ENCODE peak calls at places on chromosomes 4 and X, in ten cellular contexts. One of them, this sample, is unnamed.

GRCh38 chrX:17859609-17860178 is 1.4 kb downstream of the RAI2 start:
- DNase-seq in progenitor cell of endocrine pancreas: no peak
- DNase-seq in heart right ventricle: no peak
- DNase-seq in RWPE1: no peak
- DNase-seq in fibroblast of mammary gland: no peak
- DNase-seq in cardiac fibroblast: no peak
- DNase-seq in kidney: peak; percentile 82
- DNase-seq in Caco-2: no peak
- DNase-seq in neural crest cell: no peak
- DNase-seq in astrocyte of the spinal cord: no peak
- DNase-seq in this sample: peak; percentile 14

GRCh38 chr4:180827610-180828009 is 1415.6 kb upstream of the TENM3 start:
- DNase-seq in RWPE1: peak; percentile 65
- DNase-seq in heart right ventricle: no peak
- DNase-seq in cardiac fibroblast: peak; percentile 16
- DNase-seq in Caco-2: no peak
- DNase-seq in fibroblast of mammary gland: peak; percentile 21
- DNase-seq in astrocyte of the spinal cord: peak; percentile 32
- DNase-seq in progenitor cell of endocrine pancreas: no peak
- DNase-seq in neural crest cell: no peak
- DNase-seq in kidney: no peak
- DNase-seq in this sample: no peak

GRCh38 chrX:150035531-150035930 is 97.2 kb upstream of the EOLA2 start:
- DNase-seq in cardiac fibroblast: peak; percentile 23
- DNase-seq in Caco-2: no peak
- DNase-seq in RWPE1: no peak
- DNase-seq in fibroblast of mammary gland: peak; percentile 49
- DNase-seq in progenitor cell of endocrine pancreas: no peak
- DNase-seq in neural crest cell: no peak
- DNase-seq in astrocyte of the spinal cord: no peak
- DNase-seq in heart right ventricle: no peak
- DNase-seq in kidney: no peak
- DNase-seq in this sample: no peak

GRCh38 chr4:81786770-81787169 is 315.1 kb upstream of the RASGEF1B start:
- DNase-seq in Caco-2: no peak
- DNase-seq in astrocyte of the spinal cord: no peak
- DNase-seq in neural crest cell: no peak
- DNase-seq in fibroblast of mammary gland: no peak
- DNase-seq in cardiac fibroblast: no peak
- DNase-seq in kidney: no peak
- DNase-seq in progenitor cell of endocrine pancreas: no peak
- DNase-seq in heart right ventricle: no peak
- DNase-seq in RWPE1: no peak
- DNase-seq in this sample: no peak

GRCh38 chr4:9762823-9763475 is 18.5 kb upstream of the DRD5 start:
- DNase-seq in kidney: no peak
- DNase-seq in neural crest cell: peak; percentile 47
- DNase-seq in Caco-2: peak; percentile 72
- DNase-seq in astrocyte of the spinal cord: peak; percentile 15
- DNase-seq in progenitor cell of endocrine pancreas: peak; percentile 38
- DNase-seq in cardiac fibroblast: peak; percentile 87
- DNase-seq in fibroblast of mammary gland: peak; percentile 64
- DNase-seq in RWPE1: peak; percentile 43
- DNase-seq in heart right ventricle: no peak
- DNase-seq in this sample: peak; percentile 52

GRCh38 chr4:184382189-184382846 is 92.0 kb downstream of the IRF2 start:
- DNase-seq in RWPE1: no peak
- DNase-seq in neural crest cell: no peak
- DNase-seq in progenitor cell of endocrine pancreas: no peak
- DNase-seq in Caco-2: no peak
- DNase-seq in astrocyte of the spinal cord: no peak
- DNase-seq in cardiac fibroblast: no peak
- DNase-seq in fibroblast of mammary gland: no peak
- DNase-seq in kidney: no peak
- DNase-seq in heart right ventricle: no peak
- DNase-seq in this sample: no peak

GRCh38 chr4:67401902-67402301 is 143.4 kb downstream of the CENPC start:
- DNase-seq in kidney: no peak
- DNase-seq in Caco-2: no peak
- DNase-seq in progenitor cell of endocrine pancreas: no peak
- DNase-seq in astrocyte of the spinal cord: no peak
- DNase-seq in fibroblast of mammary gland: no peak
- DNase-seq in heart right ventricle: no peak
- DNase-seq in neural crest cell: no peak
- DNase-seq in cardiac fibroblast: no peak
- DNase-seq in RWPE1: no peak
- DNase-seq in this sample: no peak

GRCh38 chr4:1170805-1171305 is 1.5 kb downstream of the SPON2 start:
- DNase-seq in astrocyte of the spinal cord: no peak
- DNase-seq in neural crest cell: no peak
- DNase-seq in heart right ventricle: no peak
- DNase-seq in cardiac fibroblast: no peak
- DNase-seq in kidney: peak; percentile 80
- DNase-seq in RWPE1: no peak
- DNase-seq in fibroblast of mammary gland: no peak
- DNase-seq in Caco-2: no peak
- DNase-seq in progenitor cell of endocrine pancreas: no peak
- DNase-seq in this sample: no peak

GRCh38 chr4:66667249-66667648 is 878.1 kb downstream of the CENPC start:
- DNase-seq in progenitor cell of endocrine pancreas: no peak
- DNase-seq in cardiac fibroblast: no peak
- DNase-seq in neural crest cell: no peak
- DNase-seq in fibroblast of mammary gland: no peak
- DNase-seq in astrocyte of the spinal cord: no peak
- DNase-seq in kidney: no peak
- DNase-seq in RWPE1: no peak
- DNase-seq in heart right ventricle: no peak
- DNase-seq in Caco-2: no peak
- DNase-seq in this sample: no peak

GRCh38 chrX:154540897-154541535 is 5.6 kb downstream of the G6PD start:
- DNase-seq in Caco-2: peak; percentile 74
- DNase-seq in RWPE1: peak; percentile 30
- DNase-seq in heart right ventricle: no peak
- DNase-seq in progenitor cell of endocrine pancreas: no peak
- DNase-seq in neural crest cell: no peak
- DNase-seq in cardiac fibroblast: peak; percentile 39
- DNase-seq in astrocyte of the spinal cord: no peak
- DNase-seq in fibroblast of mammary gland: no peak
- DNase-seq in kidney: peak; percentile 85
- DNase-seq in this sample: no peak

GRCh38 chr4:102781570-102781969 is 20.8 kb upstream of the MANBA start:
- DNase-seq in fibroblast of mammary gland: no peak
- DNase-seq in neural crest cell: no peak
- DNase-seq in heart right ventricle: no peak
- DNase-seq in astrocyte of the spinal cord: no peak
- DNase-seq in progenitor cell of endocrine pancreas: no peak
- DNase-seq in RWPE1: no peak
- DNase-seq in Caco-2: no peak
- DNase-seq in kidney: no peak
- DNase-seq in cardiac fibroblast: no peak
- DNase-seq in this sample: no peak

DNA sequence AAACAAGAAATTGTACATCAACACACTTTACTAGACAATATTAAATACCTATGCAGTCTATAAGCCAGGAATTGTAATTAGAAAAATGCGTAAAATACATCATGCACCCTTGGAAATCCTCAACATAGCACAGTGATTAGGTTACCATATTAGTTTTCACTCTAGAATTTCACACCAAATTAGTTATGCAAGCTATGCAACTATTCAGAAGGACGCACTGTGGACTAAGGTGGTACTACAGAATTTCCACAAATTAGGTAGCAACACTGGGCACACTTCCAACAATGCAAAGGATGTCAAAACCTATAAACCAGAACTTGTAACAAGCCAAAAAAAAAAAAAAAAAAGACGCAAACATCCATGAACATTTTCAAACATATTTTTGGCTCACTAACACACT is 71.1 kb upstream of the ZCCHC13 start:
- DNase-seq in progenitor cell of endocrine pancreas: no peak
- DNase-seq in kidney: no peak
- DNase-seq in cardiac fibroblast: peak; percentile 52
- DNase-seq in Caco-2: no peak
- DNase-seq in heart right ventricle: no peak
- DNase-seq in fibroblast of mammary gland: peak; percentile 45
- DNase-seq in astrocyte of the spinal cord: peak; percentile 14
- DNase-seq in RWPE1: no peak
- DNase-seq in neural crest cell: no peak
- DNase-seq in this sample: no peak
- TF ChIP-seq CTCF in progenitor cell of endocrine pancreas: peak; percentile 19
- TF ChIP-seq CTCF in kidney: no peak
- TF ChIP-seq CTCF in cardiac fibroblast: no peak
- TF ChIP-seq CTCF in Caco-2: no peak
- TF ChIP-seq CTCF in heart right ventricle: no peak
- TF ChIP-seq CTCF in fibroblast of mammary gland: no peak
- TF ChIP-seq CTCF in astrocyte of the spinal cord: no peak
- TF ChIP-seq CTCF in RWPE1: no peak
- TF ChIP-seq CTCF in neural crest cell: peak; percentile 33
- TF ChIP-seq CTCF in this sample: no peak

GRCh38 chr4:6684656-6685055 is 9.0 kb upstream of the S100P start:
- DNase-seq in astrocyte of the spinal cord: no peak
- DNase-seq in progenitor cell of endocrine pancreas: no peak
- DNase-seq in cardiac fibroblast: no peak
- DNase-seq in Caco-2: no peak
- DNase-seq in heart right ventricle: no peak
- DNase-seq in fibroblast of mammary gland: no peak
- DNase-seq in neural crest cell: no peak
- DNase-seq in RWPE1: no peak
- DNase-seq in kidney: no peak
- DNase-seq in this sample: no peak

GRCh38 chr4:6687947-6688878 is 5.5 kb upstream of the S100P start:
- DNase-seq in RWPE1: no peak
- DNase-seq in heart right ventricle: no peak
- DNase-seq in Caco-2: peak; percentile 75
- DNase-seq in progenitor cell of endocrine pancreas: no peak
- DNase-seq in cardiac fibroblast: no peak
- DNase-seq in neural crest cell: no peak
- DNase-seq in astrocyte of the spinal cord: no peak
- DNase-seq in kidney: no peak
- DNase-seq in fibroblast of mammary gland: no peak
- DNase-seq in this sample: no peak

GRCh38 chr4:6682862-6683590 is 10.7 kb upstream of the S100P start:
- DNase-seq in fibroblast of mammary gland: no peak
- DNase-seq in Caco-2: no peak
- DNase-seq in RWPE1: no peak
- DNase-seq in heart right ventricle: no peak
- DNase-seq in astrocyte of the spinal cord: no peak
- DNase-seq in cardiac fibroblast: no peak
- DNase-seq in kidney: no peak
- DNase-seq in neural crest cell: no peak
- DNase-seq in progenitor cell of endocrine pancreas: no peak
- DNase-seq in this sample: no peak

GRCh38 chr4:6688879-6689505 is 4.7 kb upstream of the S100P start:
- DNase-seq in Caco-2: peak; percentile 84
- DNase-seq in fibroblast of mammary gland: peak; percentile 89
- DNase-seq in kidney: peak; percentile 78
- DNase-seq in neural crest cell: peak; percentile 39
- DNase-seq in heart right ventricle: no peak
- DNase-seq in astrocyte of the spinal cord: peak; percentile 96
- DNase-seq in cardiac fibroblast: peak; percentile 89
- DNase-seq in RWPE1: peak; percentile 85
- DNase-seq in progenitor cell of endocrine pancreas: peak; percentile 47
- DNase-seq in this sample: no peak

GRCh38 chr4:6686104-6686787 is 7.4 kb upstream of the S100P start:
- DNase-seq in neural crest cell: no peak
- DNase-seq in astrocyte of the spinal cord: no peak
- DNase-seq in progenitor cell of endocrine pancreas: no peak
- DNase-seq in cardiac fibroblast: no peak
- DNase-seq in fibroblast of mammary gland: no peak
- DNase-seq in RWPE1: no peak
- DNase-seq in Caco-2: no peak
- DNase-seq in kidney: no peak
- DNase-seq in heart right ventricle: no peak
- DNase-seq in this sample: no peak
- TF ChIP-seq CTCF in neural crest cell: no peak
- TF ChIP-seq CTCF in astrocyte of the spinal cord: no peak
- TF ChIP-seq CTCF in progenitor cell of endocrine pancreas: no peak
- TF ChIP-seq CTCF in cardiac fibroblast: no peak
- TF ChIP-seq CTCF in fibroblast of mammary gland: no peak
- TF ChIP-seq CTCF in RWPE1: no peak
- TF ChIP-seq CTCF in Caco-2: no peak
- TF ChIP-seq CTCF in kidney: no peak
- TF ChIP-seq CTCF in heart right ventricle: no peak
- TF ChIP-seq CTCF in this sample: no peak

DNA sequence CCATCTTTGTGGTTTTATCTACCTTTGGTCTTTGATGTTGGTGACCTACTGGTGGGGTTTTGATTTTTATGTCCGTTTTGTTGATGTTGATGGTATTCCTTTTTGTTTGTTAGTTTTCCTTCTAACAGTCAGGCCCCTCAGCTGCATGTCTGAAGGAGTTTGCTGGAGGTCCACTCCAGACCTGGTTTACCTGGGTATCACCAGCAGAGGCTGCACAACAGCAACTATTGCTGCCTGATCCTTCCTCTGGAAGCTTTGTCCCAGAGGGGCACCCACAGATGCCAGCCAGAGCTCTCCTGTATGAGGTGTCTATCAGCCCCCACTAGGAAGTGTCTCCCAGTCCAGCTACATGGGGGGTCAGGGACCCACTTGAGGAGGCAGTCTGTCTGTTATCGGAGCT is 199.3 kb upstream of the WDFY3 start:
- DNase-seq in astrocyte of the spinal cord: no peak
- DNase-seq in neural crest cell: no peak
- DNase-seq in kidney: no peak
- DNase-seq in cardiac fibroblast: no peak
- DNase-seq in progenitor cell of endocrine pancreas: no peak
- DNase-seq in RWPE1: no peak
- DNase-seq in Caco-2: no peak
- DNase-seq in fibroblast of mammary gland: no peak
- DNase-seq in heart right ventricle: no peak
- DNase-seq in this sample: no peak
- TF ChIP-seq CTCF in astrocyte of the spinal cord: no peak
- TF ChIP-seq CTCF in neural crest cell: no peak
- TF ChIP-seq CTCF in kidney: no peak
- TF ChIP-seq CTCF in cardiac fibroblast: no peak
- TF ChIP-seq CTCF in progenitor cell of endocrine pancreas: peak; percentile 14
- TF ChIP-seq CTCF in RWPE1: no peak
- TF ChIP-seq CTCF in Caco-2: no peak
- TF ChIP-seq CTCF in fibroblast of mammary gland: no peak
- TF ChIP-seq CTCF in heart right ventricle: no peak
- TF ChIP-seq CTCF in this sample: no peak

DNA sequence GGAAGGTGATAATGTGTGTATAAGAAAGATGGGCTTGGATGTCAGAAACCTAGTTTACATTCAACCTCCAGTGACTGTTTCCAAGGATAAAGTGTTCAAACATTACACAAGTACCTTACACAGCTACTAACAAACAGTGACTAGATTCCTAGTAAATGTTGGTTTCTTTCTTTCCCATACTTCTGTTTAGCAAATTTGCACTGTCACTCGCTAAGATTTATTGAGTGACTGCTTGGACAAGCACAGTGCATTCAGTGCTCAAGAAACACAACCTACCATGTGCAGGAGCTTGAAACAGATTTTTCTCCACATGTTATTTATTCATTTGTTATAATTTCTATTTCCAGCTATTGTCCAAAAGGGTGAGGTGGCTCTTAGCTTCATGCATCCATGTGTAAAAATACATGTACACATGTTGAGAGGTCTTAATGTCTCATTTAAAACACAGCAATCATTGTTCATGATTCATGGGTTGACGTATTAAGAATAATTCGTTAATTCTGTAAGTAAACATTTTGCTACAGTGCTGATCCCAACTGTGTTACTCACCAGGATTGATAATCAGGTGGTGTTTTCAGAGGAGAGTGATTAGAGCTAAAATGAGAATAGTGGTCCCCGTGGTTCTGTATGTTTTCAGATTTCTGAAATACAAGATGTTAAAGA is 153.0 kb downstream of the DCLK2 start:
- DNase-seq in kidney: no peak
- DNase-seq in RWPE1: no peak
- DNase-seq in fibroblast of mammary gland: peak; percentile 81
- DNase-seq in cardiac fibroblast: peak; percentile 43
- DNase-seq in astrocyte of the spinal cord: no peak
- DNase-seq in Caco-2: no peak
- DNase-seq in neural crest cell: no peak
- DNase-seq in heart right ventricle: no peak
- DNase-seq in progenitor cell of endocrine pancreas: no peak
- DNase-seq in this sample: no peak
- TF ChIP-seq CTCF in kidney: no peak
- TF ChIP-seq CTCF in RWPE1: no peak
- TF ChIP-seq CTCF in fibroblast of mammary gland: no peak
- TF ChIP-seq CTCF in cardiac fibroblast: no peak
- TF ChIP-seq CTCF in astrocyte of the spinal cord: no peak
- TF ChIP-seq CTCF in Caco-2: no peak
- TF ChIP-seq CTCF in neural crest cell: no peak
- TF ChIP-seq CTCF in heart right ventricle: no peak
- TF ChIP-seq CTCF in progenitor cell of endocrine pancreas: no peak
- TF ChIP-seq CTCF in this sample: no peak

This sample was measured in nephron progenitor cell.